ENCODE peak calls at places on chromosomes 1 and 21, in ten cellular contexts. R is coronary artery; Y is CD4-positive, alpha-beta T cell; B is endothelial cell; U is ascending aorta; O is prostate gland; P is glutamatergic neuron; N is tibial nerve; A is breast epithelium; H is RWPE1. S is an unnamed sample.

GRCh38 chr1:70143052-70143659 is 62.2 kb downstream of the LRRC40 start:
- DNase-seq in H (no peak), P (no peak), R (no peak), O (no peak), U (no peak), N (no peak), A (no peak), B (no peak), Y (no peak), S (no peak)

GRCh38 chr1:224317383-224318045 is 12.5 kb downstream of the NVL start:
- DNase-seq in N (no peak), Y (no peak), A (no peak), H (no peak), R (no peak), P (no peak), O (peak; percentile 22), B (no peak), U (no peak), S (no peak)

GRCh38 chr1:79430437-79430836 is 423.9 kb upstream of the ADGRL4 start:
- DNase-seq in O (no peak), R (no peak), P (peak; percentile 34), Y (no peak), A (no peak), H (no peak), N (no peak), B (no peak), U (no peak), S (no peak)

GRCh38 chr1:161914595-161914994 is 109.1 kb downstream of the OLFML2B start:
- DNase-seq in N (no peak), P (no peak), R (no peak), O (no peak), Y (no peak), B (no peak), H (no peak), U (no peak), A (no peak), S (no peak)

GRCh38 chr1:178006043-178006442 is 36.2 kb upstream of the SEC16B start:
- DNase-seq in H (no peak), A (no peak), U (no peak), R (no peak), N (no peak), P (no peak), O (no peak), B (no peak), Y (no peak), S (no peak)

GRCh38 chr1:73801912-73802429 is 396.0 kb downstream of the LRRIQ3 start:
- DNase-seq in A (no peak), H (no peak), U (no peak), B (no peak), Y (no peak), P (no peak), N (no peak), O (no peak), R (no peak), S (no peak)

GRCh38 chr1:228059536-228060457 is 22.7 kb upstream of the ARF1 start:
- DNase-seq in A (peak; percentile 93), B (no peak), P (peak; percentile 28), Y (peak; percentile 61), O (peak; percentile 89), H (peak; percentile 81), R (no peak), N (no peak), U (peak; percentile 64), S (no peak)

GRCh38 chr1:232435746-232436145 is 194.2 kb downstream of the SIPA1L2 start:
- DNase-seq in U (no peak), P (no peak), N (no peak), R (no peak), B (no peak), H (no peak), O (no peak), A (no peak), Y (no peak), S (no peak)

GRCh38 chr21:33825898-33826297 is 89.7 kb downstream of the ATP5PO start:
- DNase-seq in O (no peak), R (no peak), N (peak; percentile 43), H (no peak), A (no peak), Y (no peak), B (no peak), U (no peak), P (no peak), S (no peak)

GRCh38 chr1:91564888-91565700 is 64.4 kb downstream of the CDC7 start:
- DNase-seq in U (no peak), B (no peak), H (no peak), A (no peak), R (no peak), N (no peak), P (no peak), O (no peak), Y (no peak), S (no peak)

GRCh38 chr1:57411262-57411661 is 12.6 kb downstream of the DAB1 start:
- DNase-seq in N (no peak), P (no peak), A (peak; percentile 45), U (no peak), H (peak; percentile 33), Y (no peak), O (no peak), B (no peak), R (no peak), S (no peak)

GRCh38 chr1:25572708-25573590 is 29.5 kb downstream of the LDLRAP1 start:
- DNase-seq in R (no peak), P (peak; percentile 86), Y (peak; percentile 62), U (no peak), B (peak; percentile 74), H (peak; percentile 57), O (no peak), N (no peak), A (no peak), S (no peak)

GRCh38 chr1:7048395-7048794 is 263.1 kb downstream of the CAMTA1 start:
- DNase-seq in N (no peak), A (no peak), P (no peak), H (no peak), Y (no peak), U (peak; percentile 34), B (no peak), O (no peak), R (no peak), S (no peak)

GRCh38 chr1:2193514-2194251 is 889 bp downstream of the FAAP20 start:
- DNase-seq in Y (no peak), P (no peak), U (no peak), R (no peak), O (no peak), B (no peak), N (no peak), A (no peak), H (no peak), S (no peak)

GRCh38 chr1:214241060-214241459 is 39.9 kb upstream of the SMYD2 start:
- DNase-seq in H (peak; percentile 10), B (no peak), U (no peak), Y (no peak), O (no peak), A (no peak), N (no peak), P (no peak), R (no peak), S (no peak)
- TF ChIP-seq CTCF in H (no peak), B (no peak), U (no peak), Y (no peak), O (no peak), A (no peak), N (no peak), P (no peak), R (no peak), S (no peak)

DNA sequence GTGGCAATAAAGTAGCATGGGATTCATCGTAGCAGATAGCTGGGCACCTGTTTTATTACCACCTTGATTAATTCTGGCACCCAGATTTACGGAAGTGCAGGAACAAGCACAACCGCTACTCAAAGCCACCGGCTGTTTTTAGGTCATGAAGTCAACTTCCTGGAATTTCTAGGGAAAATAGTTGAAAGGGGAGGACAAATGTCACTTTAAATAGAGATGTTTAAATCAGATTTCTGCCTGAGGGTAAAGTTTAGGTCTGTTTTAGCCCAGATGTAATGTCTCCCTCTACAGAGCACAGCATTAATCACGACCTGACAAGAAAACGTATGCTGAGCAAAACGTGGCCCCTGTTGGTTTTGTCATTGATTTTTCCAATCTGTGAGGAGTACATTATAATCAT is 8.0 kb downstream of the ADGRL2 start:
- DNase-seq in P (no peak), B (no peak), A (no peak), R (no peak), Y (no peak), N (no peak), H (no peak), U (no peak), O (no peak), S (no peak)
- TF ChIP-seq CTCF in P (no peak), B (no peak), A (no peak), R (no peak), Y (no peak), N (no peak), H (no peak), U (no peak), O (no peak), S (no peak)

GRCh38 chr1:64140596-64140995 is 62.8 kb upstream of the UBE2U start:
- DNase-seq in R (no peak), H (no peak), U (no peak), O (no peak), Y (no peak), A (no peak), P (no peak), B (no peak), N (no peak), S (no peak)
- TF ChIP-seq CTCF in R (no peak), H (no peak), U (no peak), O (no peak), Y (no peak), A (no peak), P (no peak), B (no peak), N (no peak), S (no peak)

GRCh38 chr1:211382714-211383480 is 56.3 kb downstream of the TRAF5 start:
- DNase-seq in R (peak; percentile 95), H (peak; percentile 91), A (peak; percentile 88), N (peak; percentile 77), U (peak; percentile 96), Y (peak; percentile 81), P (peak; percentile 91), O (peak; percentile 89), B (peak; percentile 91), S (peak; percentile 73)

GRCh38 chr1:211382182-211382713 is 55.6 kb downstream of the TRAF5 start:
- DNase-seq in Y (no peak), B (no peak), H (no peak), R (no peak), O (no peak), U (no peak), N (no peak), P (no peak), A (no peak), S (no peak)

GRCh38 chr1:211381481-211382181 is 55.0 kb downstream of the TRAF5 start:
- DNase-seq in P (no peak), A (no peak), H (no peak), R (no peak), Y (no peak), N (no peak), U (no peak), B (no peak), O (no peak), S (no peak)

GRCh38 chr1:211386931-211387330 is 60.3 kb downstream of the TRAF5 start:
- DNase-seq in P (no peak), H (no peak), O (no peak), A (no peak), N (no peak), B (no peak), R (no peak), Y (no peak), U (no peak), S (no peak)

GRCh38 chr1:211384524-211384923 is 57.9 kb downstream of the TRAF5 start:
- DNase-seq in H (no peak), P (no peak), B (no peak), A (no peak), N (no peak), U (no peak), O (no peak), R (no peak), Y (no peak), S (no peak)
- TF ChIP-seq CTCF in H (no peak), P (no peak), B (no peak), A (no peak), N (no peak), U (no peak), O (no peak), R (no peak), Y (no peak), S (no peak)